ENCODE peak calls at places on chromosomes 3 and 15, in four cellular contexts. One of them, this sample, is unnamed.

GRCh38 chr3:10806001-10806400 is 10.0 kb upstream of the SLC6A11 start:
- DNase-seq in A549: no peak
- DNase-seq in breast epithelium: no peak
- DNase-seq in RWPE1: no peak
- DNase-seq in this sample: no peak

GRCh38 chr15:61853195-61853594 is 207.1 kb downstream of the VPS13C start:
- DNase-seq in A549: no peak
- DNase-seq in breast epithelium: no peak
- DNase-seq in RWPE1: no peak
- DNase-seq in this sample: no peak

GRCh38 chr3:12049675-12050074 is 45.5 kb downstream of the SYN2 start:
- DNase-seq in A549: no peak
- DNase-seq in breast epithelium: no peak
- DNase-seq in RWPE1: no peak
- DNase-seq in this sample: no peak

GRCh38 chr3:194296448-194296831 is 54.7 kb downstream of the CPN2 start:
- DNase-seq in A549: peak
- DNase-seq in breast epithelium: peak
- DNase-seq in RWPE1: peak
- DNase-seq in this sample: no peak

GRCh38 chr15:36880226-36880912 is 220.0 kb downstream of the MEIS2 start:
- DNase-seq in A549: no peak
- DNase-seq in breast epithelium: no peak
- DNase-seq in RWPE1: no peak
- DNase-seq in this sample: no peak

GRCh38 chr3:150545419-150546225 is 674 bp downstream of the SERP1 start:
- DNase-seq in A549: no peak
- DNase-seq in breast epithelium: peak
- DNase-seq in RWPE1: peak
- DNase-seq in this sample: no peak

GRCh38 chr3:117898722-117899121 is 1135.9 kb downstream of the IGSF11 start:
- DNase-seq in A549: no peak
- DNase-seq in breast epithelium: no peak
- DNase-seq in RWPE1: no peak
- DNase-seq in this sample: no peak

GRCh38 chr3:18657858-18658820 is 233.0 kb upstream of the SATB1 start:
- DNase-seq in A549: no peak
- DNase-seq in breast epithelium: no peak
- DNase-seq in RWPE1: no peak
- DNase-seq in this sample: no peak

GRCh38 chr3:64319391-64319790 is 94.1 kb upstream of the PRICKLE2 start:
- DNase-seq in A549: no peak
- DNase-seq in breast epithelium: no peak
- DNase-seq in RWPE1: no peak
- DNase-seq in this sample: no peak

GRCh38 chr3:40213556-40213955 is 96.0 kb upstream of the EIF1B start:
- DNase-seq in A549: no peak
- DNase-seq in breast epithelium: no peak
- DNase-seq in RWPE1: no peak
- DNase-seq in this sample: no peak
- H3K27ac ChIP-seq in A549: no peak
- H3K27ac ChIP-seq in breast epithelium: no peak
- H3K27ac ChIP-seq in RWPE1: no peak
- H3K27ac ChIP-seq in this sample: no peak

GRCh38 chr15:41934843-41935242 is 37.5 kb downstream of the EHD4 start:
- DNase-seq in A549: no peak
- DNase-seq in breast epithelium: peak
- DNase-seq in RWPE1: peak
- DNase-seq in this sample: peak

GRCh38 chr15:41933771-41934170 is 38.6 kb downstream of the EHD4 start:
- DNase-seq in A549: no peak
- DNase-seq in breast epithelium: no peak
- DNase-seq in RWPE1: peak
- DNase-seq in this sample: no peak

GRCh38 chr15:41932511-41932910 is 38.7 kb upstream of the SPTBN5 start:
- DNase-seq in A549: no peak
- DNase-seq in breast epithelium: no peak
- DNase-seq in RWPE1: no peak
- DNase-seq in this sample: no peak

GRCh38 chr15:41932101-41932500 is 38.2 kb upstream of the SPTBN5 start:
- DNase-seq in A549: no peak
- DNase-seq in breast epithelium: no peak
- DNase-seq in RWPE1: no peak
- DNase-seq in this sample: no peak

GRCh38 chr15:41932939-41933725 is 39.2 kb downstream of the EHD4 start:
- DNase-seq in A549: no peak
- DNase-seq in breast epithelium: no peak
- DNase-seq in RWPE1: no peak
- DNase-seq in this sample: no peak
- H3K27ac ChIP-seq in A549: peak
- H3K27ac ChIP-seq in breast epithelium: peak
- H3K27ac ChIP-seq in RWPE1: peak
- H3K27ac ChIP-seq in this sample: peak

GRCh38 chr15:98842192-98842972 is 165.2 kb downstream of the PGPEP1L start:
- DNase-seq in A549: no peak
- DNase-seq in breast epithelium: no peak
- DNase-seq in RWPE1: no peak
- DNase-seq in this sample: no peak
- H3K27ac ChIP-seq in A549: peak
- H3K27ac ChIP-seq in breast epithelium: peak
- H3K27ac ChIP-seq in RWPE1: no peak
- H3K27ac ChIP-seq in this sample: no peak

DNA sequence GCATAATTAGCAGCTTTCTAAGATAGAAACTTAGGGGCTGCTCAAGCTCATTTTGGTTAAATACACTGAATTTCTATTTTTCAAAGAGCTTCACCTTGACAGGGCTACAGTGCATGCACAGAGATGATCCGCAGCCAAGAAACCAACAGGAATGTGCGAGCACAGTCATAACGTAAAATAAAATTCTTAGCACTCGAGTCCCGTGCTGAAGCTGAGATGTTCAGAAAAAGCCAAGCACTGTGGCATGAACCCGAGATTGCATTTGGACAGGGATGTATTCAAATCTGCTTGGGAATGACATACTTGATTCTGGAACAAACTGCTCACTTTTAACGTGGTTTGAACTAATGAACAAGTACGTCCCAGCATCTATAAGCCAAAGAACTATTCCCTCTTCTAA is 340.3 kb downstream of the FOXP1 start:
- DNase-seq in A549: no peak
- DNase-seq in breast epithelium: no peak
- DNase-seq in RWPE1: no peak
- DNase-seq in this sample: no peak
- H3K27ac ChIP-seq in A549: no peak
- H3K27ac ChIP-seq in breast epithelium: peak
- H3K27ac ChIP-seq in RWPE1: no peak
- H3K27ac ChIP-seq in this sample: no peak

GRCh38 chr15:85404156-85404921 is 23.9 kb downstream of the AKAP13 start:
- DNase-seq in A549: no peak
- DNase-seq in breast epithelium: no peak
- DNase-seq in RWPE1: no peak
- DNase-seq in this sample: no peak
- H3K27ac ChIP-seq in A549: peak
- H3K27ac ChIP-seq in breast epithelium: no peak
- H3K27ac ChIP-seq in RWPE1: no peak
- H3K27ac ChIP-seq in this sample: no peak

GRCh38 chr3:170637321-170637720 is 51.4 kb upstream of the SLC7A14 start:
- DNase-seq in A549: no peak
- DNase-seq in breast epithelium: no peak
- DNase-seq in RWPE1: no peak
- DNase-seq in this sample: no peak
- H3K27ac ChIP-seq in A549: no peak
- H3K27ac ChIP-seq in breast epithelium: no peak
- H3K27ac ChIP-seq in RWPE1: no peak
- H3K27ac ChIP-seq in this sample: no peak